ENCODE peak calls at places on chromosomes 6 and 20, in ten cellular contexts. One of them, this sample, is unnamed. For H3K4me1, the result is how much of the 10 kb centered on the place peaks cover.

GRCh38 chr20:59780494-59781185 is 152.8 kb downstream of the SYCP2 start:
- DNase-seq in PC-9: no peak
- DNase-seq in DND-41: no peak
- DNase-seq in A549: no peak
- DNase-seq in astrocyte: no peak
- DNase-seq in hepatocyte: no peak
- DNase-seq in neural progenitor cell: no peak
- DNase-seq in endothelial cell of umbilical vein: no peak
- DNase-seq in fibroblast of lung: no peak
- DNase-seq in HCT116: no peak
- DNase-seq in this sample: no peak

GRCh38 chr6:90425161-90425641 is 128.6 kb upstream of the BACH2 start:
- DNase-seq in PC-9: no peak
- DNase-seq in DND-41: no peak
- DNase-seq in A549: no peak
- DNase-seq in astrocyte: no peak
- DNase-seq in hepatocyte: no peak
- DNase-seq in neural progenitor cell: no peak
- DNase-seq in endothelial cell of umbilical vein: no peak
- DNase-seq in fibroblast of lung: no peak
- DNase-seq in HCT116: no peak
- DNase-seq in this sample: no peak

GRCh38 chr6:44666324-44666723 is 278.8 kb downstream of the CDC5L start:
- DNase-seq in PC-9: no peak
- DNase-seq in DND-41: no peak
- DNase-seq in A549: no peak
- DNase-seq in astrocyte: no peak
- DNase-seq in hepatocyte: no peak
- DNase-seq in neural progenitor cell: no peak
- DNase-seq in endothelial cell of umbilical vein: no peak
- DNase-seq in fibroblast of lung: no peak
- DNase-seq in HCT116: no peak
- DNase-seq in this sample: no peak

GRCh38 chr6:112879920-112880413 is 532.8 kb downstream of the RFPL4B start:
- DNase-seq in PC-9: peak
- DNase-seq in DND-41: no peak
- DNase-seq in A549: no peak
- DNase-seq in astrocyte: peak
- DNase-seq in hepatocyte: peak
- DNase-seq in neural progenitor cell: peak
- DNase-seq in endothelial cell of umbilical vein: no peak
- DNase-seq in fibroblast of lung: no peak
- DNase-seq in HCT116: no peak
- DNase-seq in this sample: no peak

GRCh38 chr6:71473908-71474307 is 185.3 kb downstream of the OGFRL1 start:
- DNase-seq in PC-9: no peak
- DNase-seq in DND-41: no peak
- DNase-seq in A549: no peak
- DNase-seq in astrocyte: peak
- DNase-seq in hepatocyte: peak
- DNase-seq in neural progenitor cell: no peak
- DNase-seq in endothelial cell of umbilical vein: peak
- DNase-seq in fibroblast of lung: peak
- DNase-seq in HCT116: no peak
- DNase-seq in this sample: peak

GRCh38 chr6:157110620-157111019 is 212.7 kb downstream of the TMEM242 start:
- DNase-seq in PC-9: no peak
- DNase-seq in DND-41: no peak
- DNase-seq in A549: no peak
- DNase-seq in astrocyte: peak
- DNase-seq in hepatocyte: peak
- DNase-seq in neural progenitor cell: no peak
- DNase-seq in endothelial cell of umbilical vein: no peak
- DNase-seq in fibroblast of lung: peak
- DNase-seq in HCT116: no peak
- DNase-seq in this sample: no peak

GRCh38 chr20:57251344-57251743 is 15.1 kb downstream of the BMP7 start:
- DNase-seq in PC-9: peak
- DNase-seq in DND-41: peak
- DNase-seq in A549: no peak
- DNase-seq in astrocyte: no peak
- DNase-seq in hepatocyte: no peak
- DNase-seq in neural progenitor cell: peak
- DNase-seq in endothelial cell of umbilical vein: no peak
- DNase-seq in fibroblast of lung: no peak
- DNase-seq in HCT116: no peak
- DNase-seq in this sample: no peak

GRCh38 chr6:41685641-41686380 is 47.5 kb downstream of the MDFI start:
- DNase-seq in PC-9: no peak
- DNase-seq in DND-41: no peak
- DNase-seq in A549: no peak
- DNase-seq in astrocyte: no peak
- DNase-seq in hepatocyte: no peak
- DNase-seq in neural progenitor cell: no peak
- DNase-seq in endothelial cell of umbilical vein: no peak
- DNase-seq in fibroblast of lung: no peak
- DNase-seq in HCT116: no peak
- DNase-seq in this sample: no peak

DNA sequence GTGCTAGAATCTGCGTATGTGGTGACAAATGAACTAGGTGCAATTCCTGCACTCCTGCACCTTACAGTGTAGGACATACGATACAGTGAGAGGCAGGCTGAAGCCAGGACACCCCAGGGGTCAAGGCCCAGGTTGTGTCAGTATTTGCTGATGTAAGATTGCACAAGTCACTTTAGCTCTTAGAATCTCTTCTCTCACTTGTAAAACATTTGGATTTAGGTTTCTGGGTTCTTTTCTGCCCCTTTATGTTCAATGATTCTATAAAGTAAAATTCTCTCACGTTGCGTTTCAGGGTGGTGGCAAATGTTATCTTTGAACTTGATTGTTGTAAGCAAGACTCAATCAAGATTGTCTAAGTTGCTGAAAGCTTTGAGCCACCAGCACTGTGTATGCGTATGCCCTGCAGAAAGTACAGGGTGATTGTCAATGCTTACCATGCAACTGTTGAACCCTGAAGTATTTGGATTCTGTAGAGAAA is 105.9 kb upstream of the CITED2 start:
- DNase-seq in PC-9: no peak
- DNase-seq in DND-41: no peak
- DNase-seq in A549: no peak
- DNase-seq in astrocyte: no peak
- DNase-seq in hepatocyte: no peak
- DNase-seq in neural progenitor cell: no peak
- DNase-seq in endothelial cell of umbilical vein: no peak
- DNase-seq in fibroblast of lung: peak
- DNase-seq in HCT116: no peak
- DNase-seq in this sample: no peak
- H3K4me2 ChIP-seq in PC-9: no peak
- H3K4me2 ChIP-seq in DND-41: no peak
- H3K4me2 ChIP-seq in A549: no peak
- H3K4me2 ChIP-seq in astrocyte: no peak
- H3K4me2 ChIP-seq in hepatocyte: no peak
- H3K4me2 ChIP-seq in neural progenitor cell: peak
- H3K4me2 ChIP-seq in endothelial cell of umbilical vein: no peak
- H3K4me2 ChIP-seq in fibroblast of lung: no peak
- H3K4me2 ChIP-seq in HCT116: no peak
- H3K4me2 ChIP-seq in this sample: no peak

DNA sequence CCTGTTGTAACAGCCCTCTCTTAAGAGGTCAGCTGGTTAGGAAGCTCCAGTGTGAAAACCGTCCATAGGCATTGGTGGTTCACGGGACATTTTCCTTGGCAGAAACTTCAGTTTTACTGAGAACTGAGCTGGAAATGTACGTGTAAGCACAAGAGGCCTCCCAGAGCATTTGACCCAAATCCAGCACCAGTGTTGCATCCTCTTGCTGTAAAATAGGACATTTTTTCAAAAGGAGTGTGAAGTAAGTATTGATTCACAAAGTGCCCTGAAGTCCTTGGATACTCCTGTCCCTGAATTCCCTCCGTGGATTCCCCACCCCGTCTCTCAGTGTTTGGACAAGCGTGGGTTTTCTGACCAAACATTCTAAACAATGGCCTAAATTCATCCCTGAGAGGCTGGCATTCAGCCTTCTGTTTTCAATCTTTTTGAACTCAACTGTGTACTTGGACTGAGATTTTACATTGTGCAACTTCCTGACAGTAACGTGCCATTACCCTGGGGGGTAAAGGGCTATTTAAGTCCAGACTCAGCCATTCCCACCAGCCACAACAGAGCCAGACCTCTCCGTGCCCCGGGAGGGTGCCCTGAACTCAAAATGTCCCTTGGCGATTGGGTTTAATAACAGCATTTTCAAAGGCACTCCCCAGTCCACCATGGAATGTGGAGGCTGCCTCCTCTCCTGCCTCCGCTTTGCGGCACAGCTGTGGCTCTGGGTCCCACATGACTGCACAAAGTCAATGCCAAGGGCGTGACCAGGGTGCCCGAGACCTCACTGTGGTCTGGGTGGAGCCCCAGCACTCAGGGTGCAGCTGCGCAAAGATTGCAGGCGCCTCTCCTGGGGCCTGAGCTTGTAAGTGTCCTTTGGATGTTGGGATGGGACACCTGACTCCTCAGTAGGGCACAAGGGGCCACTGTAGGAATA is 92.7 kb upstream of the AFDN start:
- DNase-seq in PC-9: no peak
- DNase-seq in DND-41: no peak
- DNase-seq in A549: no peak
- DNase-seq in astrocyte: no peak
- DNase-seq in hepatocyte: peak
- DNase-seq in neural progenitor cell: no peak
- DNase-seq in endothelial cell of umbilical vein: peak
- DNase-seq in fibroblast of lung: peak
- DNase-seq in HCT116: no peak
- DNase-seq in this sample: no peak
- H3K4me1 ChIP-seq in PC-9: under half
- H3K4me1 ChIP-seq in DND-41: under half
- H3K4me1 ChIP-seq in A549: under half
- H3K4me1 ChIP-seq in astrocyte: under half
- H3K4me1 ChIP-seq in hepatocyte: under half
- H3K4me1 ChIP-seq in neural progenitor cell: under half
- H3K4me1 ChIP-seq in endothelial cell of umbilical vein: under half
- H3K4me1 ChIP-seq in fibroblast of lung: under half
- H3K4me1 ChIP-seq in HCT116: under half
- H3K4me1 ChIP-seq in this sample: under half

GRCh38 chr6:40586369-40586768 is 795 bp downstream of the LRFN2 start:
- DNase-seq in PC-9: no peak
- DNase-seq in DND-41: peak
- DNase-seq in A549: no peak
- DNase-seq in astrocyte: no peak
- DNase-seq in hepatocyte: no peak
- DNase-seq in neural progenitor cell: no peak
- DNase-seq in endothelial cell of umbilical vein: no peak
- DNase-seq in fibroblast of lung: no peak
- DNase-seq in HCT116: no peak
- DNase-seq in this sample: no peak

GRCh38 chr6:40586800-40587201 is 363 bp downstream of the LRFN2 start:
- DNase-seq in PC-9: no peak
- DNase-seq in DND-41: no peak
- DNase-seq in A549: no peak
- DNase-seq in astrocyte: no peak
- DNase-seq in hepatocyte: no peak
- DNase-seq in neural progenitor cell: peak
- DNase-seq in endothelial cell of umbilical vein: no peak
- DNase-seq in fibroblast of lung: no peak
- DNase-seq in HCT116: no peak
- DNase-seq in this sample: no peak

GRCh38 chr6:40588480-40588879 is 1.3 kb upstream of the LRFN2 start:
- DNase-seq in PC-9: no peak
- DNase-seq in DND-41: no peak
- DNase-seq in A549: no peak
- DNase-seq in astrocyte: no peak
- DNase-seq in hepatocyte: no peak
- DNase-seq in neural progenitor cell: no peak
- DNase-seq in endothelial cell of umbilical vein: no peak
- DNase-seq in fibroblast of lung: no peak
- DNase-seq in HCT116: no peak
- DNase-seq in this sample: no peak

GRCh38 chr6:40588070-40588384 is 863 bp upstream of the LRFN2 start:
- DNase-seq in PC-9: no peak
- DNase-seq in DND-41: no peak
- DNase-seq in A549: no peak
- DNase-seq in astrocyte: no peak
- DNase-seq in hepatocyte: no peak
- DNase-seq in neural progenitor cell: no peak
- DNase-seq in endothelial cell of umbilical vein: no peak
- DNase-seq in fibroblast of lung: no peak
- DNase-seq in HCT116: no peak
- DNase-seq in this sample: no peak

DNA sequence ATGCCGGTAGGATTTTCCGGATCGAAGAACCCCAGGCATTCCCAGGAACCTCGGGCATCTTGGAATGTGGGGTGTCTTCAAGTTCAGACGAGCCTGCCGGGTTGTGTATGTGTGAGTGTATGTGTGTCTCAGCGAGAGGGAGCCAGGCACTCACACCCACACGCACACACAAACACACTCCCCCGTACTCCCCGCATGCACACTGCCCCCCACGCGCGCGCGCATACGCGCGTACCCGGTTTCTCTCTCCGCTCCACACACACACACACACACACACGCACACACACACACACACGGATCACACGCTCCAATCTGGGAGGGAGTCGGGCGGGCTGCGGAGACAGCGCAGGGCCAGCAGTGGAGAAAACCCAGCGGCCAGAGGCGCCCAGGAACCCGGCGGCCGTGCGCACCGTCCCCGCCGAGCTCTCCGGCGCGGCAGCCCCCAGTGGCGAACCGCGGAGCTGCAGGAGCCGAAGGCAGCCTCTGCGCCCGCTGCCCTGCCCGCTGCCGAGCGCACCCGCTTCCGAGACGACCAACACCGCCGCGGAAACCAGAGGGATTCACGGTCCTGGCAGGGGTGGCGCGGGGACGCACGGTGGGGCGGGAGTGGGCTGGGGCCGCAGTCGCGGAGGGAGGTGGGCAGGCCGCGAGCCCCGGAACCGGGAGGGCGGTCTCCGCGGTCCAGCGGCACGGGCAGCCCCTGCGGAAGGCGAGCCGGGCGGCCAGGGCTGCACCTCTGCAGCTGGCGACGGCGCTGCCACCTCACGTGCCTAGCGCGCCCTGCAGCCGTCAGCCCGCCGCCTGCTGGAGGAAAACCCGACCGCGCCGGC is at the start of gene LRFN2:
- DNase-seq in PC-9: peak
- DNase-seq in DND-41: peak
- DNase-seq in A549: peak
- DNase-seq in astrocyte: peak
- DNase-seq in hepatocyte: peak
- DNase-seq in neural progenitor cell: peak
- DNase-seq in endothelial cell of umbilical vein: peak
- DNase-seq in fibroblast of lung: peak
- DNase-seq in HCT116: peak
- DNase-seq in this sample: peak
- TF ChIP-seq CTCF in PC-9: no peak
- TF ChIP-seq CTCF in DND-41: peak
- TF ChIP-seq CTCF in A549: peak
- TF ChIP-seq CTCF in astrocyte: peak
- TF ChIP-seq CTCF in hepatocyte: peak
- TF ChIP-seq CTCF in neural progenitor cell: peak
- TF ChIP-seq CTCF in endothelial cell of umbilical vein: peak
- TF ChIP-seq CTCF in fibroblast of lung: peak
- TF ChIP-seq CTCF in HCT116: peak
- TF ChIP-seq CTCF in this sample: peak

GRCh38 chr6:8764733-8765132 is 329.4 kb upstream of the SLC35B3 start:
- DNase-seq in PC-9: no peak
- DNase-seq in DND-41: no peak
- DNase-seq in A549: no peak
- DNase-seq in astrocyte: no peak
- DNase-seq in hepatocyte: no peak
- DNase-seq in neural progenitor cell: no peak
- DNase-seq in endothelial cell of umbilical vein: no peak
- DNase-seq in fibroblast of lung: no peak
- DNase-seq in HCT116: no peak
- DNase-seq in this sample: no peak
- H3K4me2 ChIP-seq in PC-9: no peak
- H3K4me2 ChIP-seq in DND-41: no peak
- H3K4me2 ChIP-seq in A549: no peak
- H3K4me2 ChIP-seq in astrocyte: no peak
- H3K4me2 ChIP-seq in hepatocyte: no peak
- H3K4me2 ChIP-seq in neural progenitor cell: no peak
- H3K4me2 ChIP-seq in endothelial cell of umbilical vein: no peak
- H3K4me2 ChIP-seq in fibroblast of lung: no peak
- H3K4me2 ChIP-seq in HCT116: no peak
- H3K4me2 ChIP-seq in this sample: no peak